ENCODE peak calls at places on chromosomes 11 and 22, in four cellular contexts. P is stimulated activated CD4-positive, alpha-beta T cell treated with anti-CD3 and anti-CD28 coated beads, Interleukin-12 subunit alpha, Interleukin-12 subunit beta, amount 100 ng/mL, for 48 hours; E is Daoy; C is astrocyte of the cerebellum. Z is an unnamed sample.

GRCh38 chr22:44693756-44694155 is 8.2 kb upstream of the PRR5 start:
- DNase-seq in C (no peak), P (no peak), E (no peak), Z (no peak)

GRCh38 chr11:114738954-114739353 is 60.6 kb downstream of the NXPE2 start:
- DNase-seq in P (peak), E (peak), C (peak), Z (peak)

GRCh38 chr22:50274311-50274710 is 4.1 kb upstream of the MAPK11 start:
- DNase-seq in C (no peak), E (peak), P (no peak), Z (peak)

GRCh38 chr11:612201-612960 is 3.4 kb downstream of the IRF7 start:
- DNase-seq in E (no peak), C (no peak), P (no peak), Z (peak)

GRCh38 chr11:98862169-98862568 is 158.6 kb upstream of the CNTN5 start:
- DNase-seq in P (no peak), E (no peak), C (no peak), Z (no peak)

GRCh38 chr11:122642472-122642922 is 13.0 kb upstream of the UBASH3B start:
- DNase-seq in E (no peak), C (no peak), P (no peak), Z (peak)

GRCh38 chr11:61829806-61830205 is 1.7 kb downstream of the FADS2 start:
- DNase-seq in E (no peak), P (no peak), C (no peak), Z (no peak)

GRCh38 chr11:72719144-72719543 is 33.1 kb downstream of the ARAP1 start:
- DNase-seq in E (no peak), C (peak), P (no peak), Z (no peak)

GRCh38 chr22:37965940-37966664 is 12.6 kb downstream of the POLR2F start:
- DNase-seq in P (no peak), C (peak), E (no peak), Z (no peak)

GRCh38 chr11:12167098-12167999 is 57.0 kb downstream of the MICAL2 start:
- DNase-seq in E (peak), P (no peak), C (no peak), Z (peak)

GRCh38 chr11:27681664-27682063 is 18.6 kb downstream of the BDNF start:
- DNase-seq in E (no peak), C (no peak), P (no peak), Z (no peak)

GRCh38 chr22:22996511-22997261 is 73.6 kb upstream of the GNAZ start:
- DNase-seq in P (no peak), C (no peak), E (no peak), Z (no peak)

GRCh38 chr22:46361861-46362220 is 26.3 kb downstream of the TRMU start:
- DNase-seq in C (no peak), P (no peak), E (no peak), Z (no peak)

GRCh38 chr11:91946397-91947090 is 278.1 kb upstream of the FAT3 start:
- DNase-seq in C (no peak), E (peak), P (no peak), Z (no peak)

GRCh38 chr22:22848364-22848866 is 39.2 kb upstream of the IGLL5 start:
- DNase-seq in P (peak), E (peak), C (peak), Z (peak)

GRCh38 chr11:606245-606644 is 9.5 kb downstream of the IRF7 start:
- DNase-seq in E (peak), P (no peak), C (no peak), Z (peak)

GRCh38 chr11:72146625-72147024 is 11.1 kb downstream of the FOLR3 start:
- DNase-seq in C (no peak), P (no peak), E (no peak), Z (no peak)

GRCh38 chr11:112288021-112288420 is 27.4 kb upstream of the PLET1 start:
- DNase-seq in C (no peak), E (no peak), P (no peak), Z (no peak)

GRCh38 chr11:28146123-28146751 is 38.0 kb downstream of the METTL15 start:
- DNase-seq in P (no peak), E (peak), C (peak), Z (peak)

GRCh38 chr11:118135796-118136165 is 16.8 kb downstream of the SCN4B start:
- DNase-seq in C (no peak), E (no peak), P (no peak), Z (no peak)

GRCh38 chr22:28799834-28800307 is 498 bp downstream of the XBP1 start:
- DNase-seq in E (peak), C (peak), P (peak), Z (peak)

GRCh38 chr11:61626580-61627380 is 45.9 kb upstream of the SYT7 start:
- DNase-seq in E (peak), P (no peak), C (no peak), Z (no peak)

GRCh38 chr11:17388609-17389204 is at the start of gene KCNJ11:
- DNase-seq in E (no peak), C (no peak), P (no peak), Z (no peak)

Z was measured in MG63.